ENCODE peak calls at places on chromosomes 1 and 21, in four cellular contexts. H, F, R and M are unnamed samples.

GRCh38 chr1:62342270-62342669 is 23.0 kb upstream of the KANK4 start:
- DNase-seq in H (no peak), F (no peak), R (no peak), M (no peak)

GRCh38 chr21:35316933-35317332 is 267.8 kb upstream of the RUNX1 start:
- DNase-seq in H (no peak), F (no peak), R (no peak), M (no peak)

GRCh38 chr1:205676597-205676996 is 3.7 kb downstream of the SLC45A3 start:
- DNase-seq in H (no peak), F (no peak), R (no peak), M (no peak)

GRCh38 chr1:20616468-20617156 is 16.6 kb upstream of the PINK1 start:
- DNase-seq in H (peak; percentile 74), F (no peak), R (no peak), M (no peak)

GRCh38 chr1:207298666-207299065 is 22.8 kb upstream of the CD55 start:
- DNase-seq in H (no peak), F (no peak), R (no peak), M (no peak)

GRCh38 chr1:109828756-109829505 is 65.2 kb upstream of the EPS8L3 start:
- DNase-seq in H (no peak), F (no peak), R (no peak), M (no peak)

GRCh38 chr1:63592536-63593302 is 492 bp upstream of the PGM1 start:
- DNase-seq in H (no peak), F (no peak), R (no peak), M (no peak)

GRCh38 chr1:8866173-8866791 is 12.2 kb downstream of the ENO1 start:
- DNase-seq in H (no peak), F (no peak), R (no peak), M (no peak)

GRCh38 chr1:247288341-247288740 is 32.5 kb downstream of the VN1R5 start:
- DNase-seq in H (no peak), F (no peak), R (no peak), M (no peak)

GRCh38 chr1:25858906-25859789 is at the start of gene AUNIP:
- DNase-seq in H (peak; percentile 84), F (peak; percentile 81), R (peak; percentile 86), M (peak; percentile 77)

GRCh38 chr1:7149080-7149838 is 364.0 kb downstream of the CAMTA1 start:
- DNase-seq in H (peak; percentile 23), F (no peak), R (no peak), M (no peak)